ENCODE peak calls at places on chromosomes 6 and 20, in nine cellular contexts. D is CD8-positive, alpha-beta memory T cell; L is left lung; G is cardiac muscle cell; F is esophagus squamous epithelium; B is MM.1S; K is lower lobe of right lung; W is astrocyte; J is CD4-positive, alpha-beta memory T cell. V is an unnamed sample. For H3K4me1, the result is how much of the 10 kb centered on the place peaks cover.

GRCh38 chr6:35085359-35086281 is 55.5 kb downstream of the TCP11 start:
- DNase-seq in L (no peak), K (no peak), J (no peak), G (no peak), W (no peak), F (no peak), B (no peak), D (no peak), V (no peak)

GRCh38 chr6:44088827-44089590 is 38.2 kb downstream of the MRPL14 start:
- DNase-seq in W (no peak), J (no peak), G (no peak), F (no peak), D (no peak), B (no peak), K (no peak), L (no peak), V (no peak)

GRCh38 chr6:26158581-26159416 is 71.6 kb downstream of the HFE start:
- DNase-seq in K (peak), F (no peak), W (peak), B (peak), D (peak), G (peak), L (peak), J (peak), V (peak)

GRCh38 chr6:135314543-135314942 is 133.4 kb downstream of the MYB start:
- DNase-seq in L (no peak), G (no peak), W (no peak), B (no peak), J (no peak), K (no peak), D (no peak), F (no peak), V (no peak)

GRCh38 chr6:142537612-142538478 is 236.0 kb downstream of the ADGRG6 start:
- DNase-seq in B (no peak), F (no peak), J (no peak), G (peak), D (no peak), W (no peak), L (no peak), K (no peak), V (no peak)

GRCh38 chr6:49300911-49301310 is 162.1 kb downstream of the MMUT start:
- DNase-seq in L (no peak), W (no peak), D (no peak), F (no peak), G (no peak), K (no peak), B (no peak), J (no peak), V (no peak)

GRCh38 chr6:140463312-140463710 is 1088.9 kb upstream of the CITED2 start:
- DNase-seq in L (no peak), W (no peak), D (no peak), J (no peak), F (no peak), B (no peak), G (no peak), K (no peak), V (no peak)

GRCh38 chr6:134238006-134238405 is 79.9 kb downstream of the SGK1 start:
- DNase-seq in D (no peak), W (no peak), L (no peak), F (no peak), G (no peak), J (no peak), B (no peak), K (no peak), V (no peak)

GRCh38 chr6:107715523-107716321 is 108.4 kb downstream of the SCML4 start:
- DNase-seq in L (no peak), D (no peak), J (no peak), B (no peak), G (no peak), W (no peak), K (no peak), F (no peak), V (no peak)

GRCh38 chr6:157273756-157274088 is 49.6 kb downstream of the TMEM242 start:
- DNase-seq in B (no peak), J (peak), L (peak), W (no peak), D (peak), F (peak), G (peak), K (peak), V (peak)
- H3K4me3 ChIP-seq in B (peak), J (peak), L (no peak), W (peak), D (peak), F (peak), G (peak), K (peak), V (peak)

DNA sequence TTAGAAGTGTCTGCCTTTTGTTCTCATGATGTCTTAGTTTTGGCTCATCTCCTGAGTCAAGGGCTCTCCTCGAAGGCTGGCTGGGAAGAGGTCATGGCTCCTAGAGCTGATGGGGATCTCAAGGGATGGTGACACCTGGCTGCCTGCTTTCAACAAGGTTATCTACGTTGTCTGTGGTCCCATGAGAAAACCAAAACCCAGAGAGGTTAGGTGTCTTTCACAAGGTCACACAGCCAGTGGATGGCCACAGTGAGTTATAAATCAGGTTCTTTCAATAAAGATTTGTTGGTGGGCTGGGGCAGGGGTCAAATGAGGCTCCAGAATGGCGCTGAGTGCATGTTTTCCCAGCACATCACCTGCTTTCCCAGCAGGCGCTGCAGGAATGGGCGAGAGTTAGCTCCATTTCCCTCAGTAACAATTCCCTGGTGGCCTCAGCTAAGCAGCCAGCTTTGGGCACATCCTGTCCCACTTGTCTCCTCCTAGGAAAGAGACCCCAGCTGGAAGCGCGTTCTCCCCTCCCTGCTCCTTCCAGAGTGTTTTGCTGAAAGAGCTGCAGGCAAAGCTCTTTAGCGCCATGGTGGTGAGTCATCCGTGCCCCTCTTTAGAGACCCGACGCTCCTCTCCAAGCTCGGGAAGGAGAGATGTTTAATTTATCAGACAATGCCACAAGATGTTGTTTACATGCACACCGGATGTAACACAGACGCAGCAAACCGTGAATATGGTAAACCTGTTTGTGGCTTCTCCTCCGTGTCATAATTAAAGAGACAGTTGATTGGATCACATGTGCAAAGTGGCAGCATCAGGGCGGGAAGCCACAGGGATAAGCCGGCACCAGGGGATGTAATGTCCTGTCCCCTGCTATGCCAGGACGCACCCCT is 109.7 kb downstream of the LRFN2 start:
- DNase-seq in F (no peak), L (no peak), J (peak), D (peak), K (no peak), W (no peak), G (no peak), B (no peak), V (peak)
- H3K4me1 ChIP-seq in F (under half), L (under half), J (under half), D (under half), K (under half), W (under half), G (under half), B (under half), V (under half)

GRCh38 chr6:36713846-36714245 is 16.2 kb downstream of the RAB44 start:
- DNase-seq in W (no peak), K (no peak), B (no peak), F (no peak), L (no peak), G (no peak), D (no peak), J (no peak), V (no peak)

GRCh38 chr6:36715469-36715868 is 17.8 kb downstream of the RAB44 start:
- DNase-seq in D (no peak), G (no peak), J (no peak), K (no peak), W (no peak), L (no peak), B (no peak), F (no peak), V (no peak)

GRCh38 chr6:36716476-36717093 is 19.0 kb downstream of the RAB44 start:
- DNase-seq in L (no peak), G (no peak), J (no peak), D (no peak), F (no peak), W (no peak), K (no peak), B (no peak), V (no peak)

GRCh38 chr6:36714511-36714910 is 16.9 kb downstream of the RAB44 start:
- DNase-seq in D (no peak), W (no peak), L (no peak), G (no peak), K (no peak), B (no peak), J (no peak), F (no peak), V (no peak)

GRCh38 chr6:36712816-36713215 is 15.2 kb downstream of the RAB44 start:
- DNase-seq in J (no peak), F (no peak), G (no peak), B (no peak), D (no peak), L (no peak), W (no peak), K (no peak), V (no peak)
- H3K4me3 ChIP-seq in J (no peak), F (no peak), G (no peak), B (no peak), D (no peak), L (no peak), W (no peak), K (no peak), V (no peak)

GRCh38 chr20:48721324-48722001 is 106.3 kb downstream of the PREX1 start:
- DNase-seq in F (no peak), W (no peak), K (no peak), D (no peak), L (no peak), G (peak), B (no peak), J (no peak), V (no peak)

GRCh38 chr20:48720256-48721020 is 107.4 kb downstream of the PREX1 start:
- DNase-seq in B (no peak), G (no peak), J (no peak), D (no peak), F (no peak), W (no peak), L (no peak), K (no peak), V (no peak)

GRCh38 chr20:48717959-48718223 is 109.9 kb downstream of the PREX1 start:
- DNase-seq in D (no peak), G (no peak), K (no peak), B (no peak), W (no peak), F (no peak), L (no peak), J (no peak), V (no peak)

GRCh38 chr20:48718914-48719578 is 108.8 kb downstream of the PREX1 start:
- DNase-seq in G (no peak), D (peak), W (no peak), K (no peak), B (no peak), L (no peak), J (peak), F (no peak), V (peak)

GRCh38 chr20:48719598-48720255 is 108.1 kb downstream of the PREX1 start:
- DNase-seq in G (no peak), B (no peak), L (no peak), K (no peak), W (no peak), J (no peak), D (no peak), F (no peak), V (no peak)
- H3K4me1 ChIP-seq in G (under half), B (under half), L (half or more), K (half or more), W (under half), J (half or more), D (half or more), F (under half), V (half or more)

GRCh38 chr20:36478137-36478905 is 63.0 kb upstream of the MYL9 start:
- DNase-seq in D (no peak), W (no peak), G (no peak), F (no peak), K (no peak), L (no peak), J (no peak), B (no peak), V (no peak)
- H3K4me3 ChIP-seq in D (no peak), W (no peak), G (no peak), F (no peak), K (no peak), L (no peak), J (no peak), B (no peak), V (no peak)

GRCh38 chr6:111569951-111570350 is 35.7 kb downstream of the TRAF3IP2 start:
- DNase-seq in G (no peak), K (no peak), B (no peak), W (no peak), J (no peak), L (no peak), F (no peak), D (no peak), V (no peak)

GRCh38 chr6:111564482-111564945 is 41.2 kb downstream of the TRAF3IP2 start:
- DNase-seq in D (no peak), B (no peak), L (no peak), W (peak), G (peak), J (no peak), K (no peak), F (no peak), V (no peak)

GRCh38 chr6:111565316-111566221 is 40.1 kb downstream of the TRAF3IP2 start:
- DNase-seq in W (no peak), K (no peak), J (no peak), L (no peak), G (no peak), F (no peak), D (no peak), B (no peak), V (no peak)

GRCh38 chr6:111566222-111566717 is 39.4 kb downstream of the TRAF3IP2 start:
- DNase-seq in G (no peak), W (no peak), B (no peak), J (no peak), F (no peak), K (no peak), L (no peak), D (no peak), V (no peak)

DNA sequence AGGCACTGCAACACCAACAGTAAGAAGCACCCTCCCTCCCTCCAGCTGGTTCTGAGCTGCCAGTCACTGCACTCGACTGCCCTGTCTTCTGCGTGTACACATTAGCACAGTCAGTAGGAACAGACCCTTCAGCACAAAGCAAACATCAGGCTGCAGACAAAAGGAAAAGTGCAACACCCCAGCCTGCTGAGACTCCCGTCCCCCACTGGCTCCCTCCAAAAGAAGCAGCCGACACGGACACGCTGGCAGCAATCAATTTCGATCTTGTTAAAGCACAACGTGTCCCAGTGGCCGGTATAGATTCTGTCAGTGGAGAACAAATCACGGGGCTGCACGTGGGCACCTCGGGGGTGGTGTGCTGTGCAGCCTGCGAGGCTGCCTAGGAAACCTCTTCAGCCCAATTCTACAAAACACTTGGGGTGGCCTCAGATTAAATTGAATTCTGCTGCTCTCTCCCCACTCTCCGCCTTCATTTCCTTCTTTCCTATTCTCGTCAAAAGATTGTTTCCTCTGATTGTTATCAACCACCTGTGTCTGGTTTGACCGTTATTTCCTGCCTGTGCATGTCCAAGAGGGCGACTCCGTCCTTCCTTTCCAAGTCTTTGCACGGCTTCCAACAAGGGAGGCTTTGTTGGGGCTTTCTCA is 38.7 kb downstream of the TRAF3IP2 start:
- DNase-seq in J (no peak), L (no peak), D (no peak), G (peak), K (no peak), B (no peak), F (no peak), W (peak), V (no peak)
- H3K4me1 ChIP-seq in J (under half), L (under half), D (under half), G (under half), K (half or more), B (under half), F (under half), W (under half), V (under half)

DNA sequence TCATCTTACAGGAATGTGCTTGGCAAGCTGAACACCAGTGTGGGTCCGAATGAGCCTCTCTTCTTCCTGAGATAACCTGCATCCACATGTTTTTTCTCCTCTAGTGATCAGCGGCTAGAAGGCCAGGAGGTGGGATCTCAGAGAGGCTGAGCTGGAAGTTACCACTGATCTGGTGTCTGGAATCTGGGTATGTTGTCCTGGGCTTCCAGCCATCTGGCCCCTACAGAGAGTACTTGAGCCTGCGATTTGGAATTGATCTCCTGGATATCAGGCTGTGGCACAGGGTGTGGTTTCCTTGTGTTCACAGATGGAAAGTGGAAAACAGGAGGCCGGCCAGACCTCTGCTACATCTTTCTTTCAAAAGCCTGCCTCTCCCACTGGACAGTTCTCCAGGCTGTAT is 35.9 kb downstream of the SULF2 start:
- DNase-seq in K (no peak), W (peak), L (no peak), D (no peak), B (no peak), J (no peak), G (peak), F (no peak), V (no peak)
- H3K4me3 ChIP-seq in K (no peak), W (no peak), L (no peak), D (no peak), B (no peak), J (no peak), G (no peak), F (no peak), V (no peak)

DNA sequence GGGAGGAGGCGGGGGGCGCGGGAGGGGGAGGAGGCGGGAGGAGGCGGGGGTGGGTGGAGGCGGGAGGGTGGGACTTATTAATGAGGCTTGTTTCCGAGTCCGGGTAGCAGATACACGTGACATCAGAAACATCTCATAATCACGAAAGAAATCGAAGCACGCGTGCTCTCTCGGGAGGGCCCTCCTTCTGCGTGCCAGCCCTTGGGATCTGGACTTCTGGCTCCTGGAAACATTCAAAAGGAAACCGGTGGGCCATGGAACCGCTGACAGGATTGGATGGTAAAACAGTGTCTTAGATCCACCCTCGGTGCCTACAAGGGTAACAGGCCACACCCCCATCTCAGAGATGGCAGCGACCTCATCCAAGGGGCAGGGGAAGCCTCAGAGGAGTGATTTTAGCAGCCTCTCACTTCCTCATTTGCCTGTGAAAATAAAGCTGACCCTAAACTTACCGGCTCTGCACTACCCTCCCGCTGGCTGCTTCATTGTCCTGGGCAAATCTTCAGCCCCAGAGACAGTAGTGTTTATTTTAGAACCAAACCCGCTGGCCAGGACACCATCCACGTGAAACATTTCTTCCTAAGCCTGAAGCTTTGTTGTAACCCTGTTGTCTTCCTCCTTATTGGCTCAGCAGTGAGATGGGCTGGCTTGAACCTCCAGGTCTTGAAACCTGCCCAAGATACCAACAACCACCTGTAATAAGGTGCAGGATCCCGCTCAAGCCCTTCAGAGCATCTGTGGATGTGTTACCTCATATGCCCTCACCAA is 97.5 kb downstream of the PSMG4 start:
- DNase-seq in G (peak), L (no peak), B (peak), K (peak), J (peak), W (peak), D (peak), F (peak), V (peak)
- H3K4me1 ChIP-seq in G (under half), L (under half), B (under half), K (under half), J (under half), W (under half), D (under half), F (under half), V (under half)

GRCh38 chr6:157107915-157108651 is 215.2 kb downstream of the TMEM242 start:
- DNase-seq in B (no peak), F (no peak), K (no peak), L (no peak), J (no peak), W (peak), G (peak), D (no peak), V (no peak)
- H3K4me3 ChIP-seq in B (no peak), F (no peak), K (no peak), L (no peak), J (no peak), W (no peak), G (no peak), D (no peak), V (no peak)

DNA sequence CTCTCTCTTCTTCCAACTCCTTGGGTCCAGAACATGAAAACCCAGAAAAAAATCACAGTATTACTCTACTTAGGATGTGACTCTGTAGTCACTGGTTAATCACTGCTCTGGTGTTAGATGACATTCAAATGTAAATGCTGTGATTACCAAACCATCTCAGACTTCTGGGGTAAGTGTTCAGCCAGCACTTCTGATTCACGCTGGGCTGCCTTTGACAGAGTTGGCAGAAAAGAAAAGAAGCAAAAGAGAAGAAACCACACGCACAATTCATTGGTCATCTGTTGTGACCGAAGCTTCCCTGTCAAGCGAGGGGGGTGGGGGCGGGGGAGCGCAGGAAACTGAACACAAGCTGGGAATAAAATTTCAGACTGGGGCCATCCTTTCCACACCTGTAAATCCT is 82.7 kb downstream of the PSMG4 start:
- DNase-seq in K (no peak), L (no peak), B (no peak), W (peak), F (no peak), D (no peak), J (no peak), G (peak), V (no peak)
- H3K4me1 ChIP-seq in K (under half), L (under half), B (under half), W (under half), F (under half), D (under half), J (under half), G (half or more), V (under half)

V was measured in CD8-positive, alpha-beta T cell.